ENCODE peak calls at places on chromosomes 6 and 20, in five cellular contexts. U, X, Y, T and K are unnamed samples.

GRCh38 chr20:57195023-57195758 is 71.2 kb downstream of the BMP7 start:
- DNase-seq in T (no peak), X (no peak), U (no peak), Y (no peak), K (no peak)

GRCh38 chr20:1467355-1468116 is 887 bp upstream of the NSFL1C start:
- DNase-seq in Y (peak), X (no peak), T (no peak), U (no peak), K (peak)

GRCh38 chr6:150710236-150710635 is 110.6 kb downstream of the PLEKHG1 start:
- DNase-seq in T (no peak), Y (no peak), U (no peak), X (no peak), K (no peak)

GRCh38 chr20:8646026-8646425 is 422.9 kb upstream of the PLCB4 start:
- DNase-seq in U (no peak), T (no peak), X (no peak), Y (no peak), K (no peak)

GRCh38 chr6:100504786-100505737 is 40.3 kb upstream of the SIM1 start:
- DNase-seq in T (no peak), U (no peak), X (no peak), Y (no peak), K (no peak)

GRCh38 chr20:2006452-2007381 is 12.9 kb upstream of the PDYN start:
- DNase-seq in U (peak), Y (no peak), X (no peak), T (no peak), K (no peak)

GRCh38 chr20:24489631-24490260 is 20.3 kb downstream of the SYNDIG1 start:
- DNase-seq in T (no peak), X (no peak), Y (no peak), U (no peak), K (no peak)

GRCh38 chr6:7196685-7197283 is 89.0 kb downstream of the RREB1 start:
- DNase-seq in T (no peak), X (no peak), U (no peak), Y (no peak), K (no peak)

GRCh38 chr6:42726485-42727083 is 4.2 kb upstream of the PRPH2 start:
- DNase-seq in X (peak), T (peak), Y (peak), U (peak), K (peak)

GRCh38 chr6:157488635-157489226 is 107.7 kb downstream of the ZDHHC14 start:
- DNase-seq in Y (no peak), U (no peak), T (no peak), X (no peak), K (no peak)

GRCh38 chr6:105835373-105835772 is 250.8 kb upstream of the PRDM1 start:
- DNase-seq in X (no peak), U (peak), Y (no peak), T (no peak), K (no peak)

GRCh38 chr20:36631651-36632050 is 14.3 kb downstream of the SLA2 start:
- DNase-seq in Y (no peak), X (no peak), T (no peak), U (no peak), K (no peak)

GRCh38 chr20:57856658-57857057 is 146.8 kb upstream of the PMEPA1 start:
- DNase-seq in T (no peak), X (no peak), Y (no peak), U (no peak), K (no peak)

GRCh38 chr6:83221886-83222479 is 28.8 kb downstream of the RWDD2A start:
- DNase-seq in T (no peak), Y (no peak), X (no peak), U (peak), K (no peak)

GRCh38 chr6:137783640-137784198 is 83.3 kb upstream of the TNFAIP3 start:
- DNase-seq in Y (no peak), X (no peak), U (no peak), T (no peak), K (no peak)